ENCODE peak calls at places on chromosomes 16 and 17, in six cellular contexts. P, C, V, B, E and J are unnamed samples.

GRCh38 chr17:37766951-37767350 is 22.1 kb upstream of the HNF1B start:
- DNase-seq in P (no peak), C (no peak), V (no peak), B (no peak), E (no peak), J (no peak)

GRCh38 chr16:30585400-30586191 is at the start of gene ZNF785:
- DNase-seq in P (peak; percentile 96), C (peak; percentile 23), V (peak; percentile 83), B (peak; percentile 100), E (peak; percentile 77), J (peak; percentile 87)

GRCh38 chr16:10878644-10879498 is 1.9 kb downstream of the CIITA start:
- DNase-seq in P (no peak), C (no peak), V (no peak), B (no peak), E (no peak), J (peak; percentile 77)

GRCh38 chr17:7466644-7467341 is 12.6 kb downstream of the ZBTB4 start:
- DNase-seq in P (no peak), C (no peak), V (no peak), B (no peak), E (no peak), J (no peak)

GRCh38 chr16:48720266-48720665 is 110.3 kb upstream of the N4BP1 start:
- DNase-seq in P (no peak), C (peak; percentile 21), V (no peak), B (peak; percentile 38), E (no peak), J (no peak)

GRCh38 chr17:14772776-14773175 is 471.9 kb downstream of the HS3ST3B1 start:
- DNase-seq in P (no peak), C (no peak), V (no peak), B (no peak), E (no peak), J (no peak)

GRCh38 chr16:31181102-31181830 is 1.3 kb downstream of the FUS start:
- DNase-seq in P (no peak), C (no peak), V (no peak), B (peak; percentile 56), E (peak; percentile 24), J (peak; percentile 41)

GRCh38 chr16:15754821-15755534 is 101.8 kb downstream of the MYH11 start:
- DNase-seq in P (no peak), C (no peak), V (no peak), B (no peak), E (no peak), J (no peak)

GRCh38 chr16:11972128-11972527 is 4.4 kb upstream of the SNX29 start:
- DNase-seq in P (no peak), C (no peak), V (no peak), B (peak; percentile 32), E (no peak), J (no peak)

GRCh38 chr16:57993452-57993851 is 7.0 kb downstream of the ZNF319 start:
- DNase-seq in P (no peak), C (no peak), V (no peak), B (no peak), E (no peak), J (no peak)

GRCh38 chr17:65536573-65537342 is 24.7 kb downstream of the AXIN2 start:
- DNase-seq in P (no peak), C (no peak), V (no peak), B (no peak), E (no peak), J (no peak)

GRCh38 chr17:7822126-7822525 is 11.9 kb upstream of the KDM6B start:
- DNase-seq in P (no peak), C (no peak), V (no peak), B (no peak), E (no peak), J (no peak)

GRCh38 chr17:43740541-43740940 is 18.1 kb downstream of the SOST start:
- DNase-seq in P (no peak), C (no peak), V (no peak), B (no peak), E (no peak), J (no peak)

GRCh38 chr17:78868391-78868790 is 27.8 kb upstream of the USP36 start:
- DNase-seq in P (no peak), C (no peak), V (no peak), B (no peak), E (no peak), J (no peak)

GRCh38 chr17:40520991-40521453 is 19.6 kb upstream of the TNS4 start:
- DNase-seq in P (no peak), C (no peak), V (no peak), B (no peak), E (no peak), J (no peak)

GRCh38 chr16:11367483-11367906 is 22.2 kb downstream of the RMI2 start:
- DNase-seq in P (no peak), C (no peak), V (no peak), B (no peak), E (no peak), J (no peak)

GRCh38 chr16:9844361-9844760 is 337.9 kb downstream of the GRIN2A start:
- DNase-seq in P (no peak), C (no peak), V (no peak), B (no peak), E (no peak), J (no peak)